ENCODE peak calls at places on chromosomes 16 and 17, in five cellular contexts. J is transverse colon, U is upper lobe of right lung, L is ascending aorta, A is neural progenitor cell. K is an unnamed sample.

GRCh38 chr16:12976936-12977335 is 75.5 kb downstream of the SHISA9 start:
- DNase-seq in J (no peak), U (no peak), L (no peak), A (peak; percentile 62), K (no peak)

GRCh38 chr16:63695347-63695746 is 1426.5 kb downstream of the CDH11 start:
- DNase-seq in J (no peak), U (no peak), L (no peak), A (no peak), K (no peak)

GRCh38 chr17:35486920-35487727 is 38.6 kb upstream of the SLFN13 start:
- DNase-seq in J (peak; percentile 53), U (peak; percentile 90), L (no peak), A (no peak), K (no peak)

GRCh38 chr17:61511480-61512182 is 59.4 kb downstream of the TBX4 start:
- DNase-seq in J (no peak), U (no peak), L (no peak), A (no peak), K (no peak)

GRCh38 chr16:68417711-68418301 is 30.5 kb downstream of the SMPD3 start:
- DNase-seq in J (peak; percentile 85), U (peak; percentile 78), L (no peak), A (no peak), K (no peak)

GRCh38 chr17:4485676-4486646 is 12.7 kb upstream of the SPNS2 start:
- DNase-seq in J (no peak), U (no peak), L (no peak), A (no peak), K (no peak)

GRCh38 chr16:78505544-78506371 is 406.3 kb downstream of the WWOX start:
- DNase-seq in J (peak; percentile 30), U (peak; percentile 68), L (no peak), A (no peak), K (peak; percentile 34)

GRCh38 chr17:72184805-72185204 is 64.0 kb downstream of the SOX9 start:
- DNase-seq in J (no peak), U (no peak), L (no peak), A (no peak), K (no peak)

GRCh38 chr17:71361691-71362450 is 758.9 kb upstream of the SOX9 start:
- DNase-seq in J (no peak), U (no peak), L (no peak), A (no peak), K (no peak)

GRCh38 chr17:13024526-13025263 is 6.9 kb upstream of the ELAC2 start:
- DNase-seq in J (peak; percentile 60), U (peak; percentile 79), L (no peak), A (peak; percentile 86), K (peak; percentile 41)

GRCh38 chr16:81752225-81752875 is 26.7 kb upstream of the PLCG2 start:
- DNase-seq in J (peak; percentile 73), U (peak; percentile 84), L (peak; percentile 37), A (no peak), K (no peak)

GRCh38 chr16:88131966-88132365 is 180.7 kb downstream of the BANP start:
- DNase-seq in J (no peak), U (no peak), L (no peak), A (no peak), K (no peak)

GRCh38 chr17:21019976-21020575 is 22.7 kb downstream of the USP22 start:
- DNase-seq in J (peak; percentile 39), U (peak; percentile 60), L (no peak), A (peak; percentile 29), K (no peak)

GRCh38 chr17:82320956-82321927 is 3.8 kb upstream of the CD7 start:
- DNase-seq in J (peak; percentile 40), U (peak; percentile 77), L (no peak), A (peak; percentile 63), K (no peak)

GRCh38 chr17:42814633-42815399 is 9.3 kb downstream of the BECN1 start:
- DNase-seq in J (no peak), U (no peak), L (no peak), A (no peak), K (no peak)

GRCh38 chr16:50697881-50698767 is 4.7 kb downstream of the NOD2 start:
- DNase-seq in J (peak; percentile 40), U (no peak), L (no peak), A (no peak), K (peak; percentile 29)
- H3K4me3 ChIP-seq in J (peak overlapping the region; percentile 38), U (peak overlapping the region; percentile 48), L (peak overlapping the region; percentile 47), A (no peak overlapping the region), K (no peak overlapping the region)

GRCh38 chr17:9824094-9824493 is 1.6 kb upstream of the GLP2R start:
- DNase-seq in J (no peak), U (no peak), L (no peak), A (no peak), K (no peak)
- TF ChIP-seq CTCF in J (no peak), U (no peak), L (no peak), A (peak; percentile 40), K (no peak)

GRCh38 chr17:78751447-78752067 is 30.5 kb downstream of the CYTH1 start:
- DNase-seq in J (no peak), U (no peak), L (no peak), A (no peak), K (no peak)
- H3K4me1 ChIP-seq in J (peaks cover 9% of the 10 kb centered on the region), U (peaks cover 64% of the 10 kb centered on the region), L (peaks cover 2% of the 10 kb centered on the region), A (no peaks in the 10 kb centered on the region), K (no peaks in the 10 kb centered on the region)

GRCh38 chr17:863880-864279 is 81.7 kb downstream of the MRM3 start:
- DNase-seq in J (no peak), U (no peak), L (no peak), A (no peak), K (no peak)
- H3K4me3 ChIP-seq in J (no peak overlapping the region), U (no peak overlapping the region), L (no peak overlapping the region), A (no peak overlapping the region), K (no peak overlapping the region)

GRCh38 chr17:44083250-44083849 is 12.8 kb downstream of the G6PC3 start:
- DNase-seq in J (no peak), U (peak; percentile 60), L (no peak), A (no peak), K (peak; percentile 76)
- TF ChIP-seq CTCF in J (no peak), U (no peak), L (no peak), A (no peak), K (peak; percentile 93)

DNA sequence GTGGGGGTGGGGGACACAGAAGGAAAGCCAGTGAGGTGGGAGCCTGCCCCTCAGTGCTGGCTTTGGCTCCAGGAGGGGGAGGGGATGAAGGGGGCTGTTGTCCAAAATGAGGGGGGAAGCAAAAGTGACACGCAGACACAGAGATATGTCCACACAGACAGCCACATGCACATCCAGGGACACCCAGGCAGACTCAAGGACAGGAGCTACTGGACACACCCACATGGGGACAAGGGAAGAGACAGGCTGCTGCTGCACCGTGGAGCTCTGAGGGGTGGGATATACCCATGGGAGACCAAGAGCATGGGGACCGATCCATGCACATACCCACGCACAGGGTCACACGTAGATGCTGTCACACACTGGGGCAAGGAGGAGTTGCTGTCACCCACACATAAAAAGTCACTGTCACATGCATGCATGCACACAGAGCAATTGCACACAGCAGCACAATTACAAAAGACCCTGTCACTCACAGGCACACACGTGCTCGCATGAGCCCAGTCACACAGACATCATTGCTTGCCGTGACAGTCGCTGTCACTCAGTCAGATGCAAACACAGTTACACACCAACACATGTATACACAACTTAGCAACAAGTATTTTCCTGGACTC is 1.3 kb downstream of the THRA start:
- DNase-seq in J (no peak), U (peak; percentile 77), L (no peak), A (no peak), K (no peak)
- H3K4me1 ChIP-seq in J (peaks cover 47% of the 10 kb centered on the region), U (peaks cover 41% of the 10 kb centered on the region), L (peaks cover 45% of the 10 kb centered on the region), A (peaks cover 50% of the 10 kb centered on the region), K (peaks cover 37% of the 10 kb centered on the region)

DNA sequence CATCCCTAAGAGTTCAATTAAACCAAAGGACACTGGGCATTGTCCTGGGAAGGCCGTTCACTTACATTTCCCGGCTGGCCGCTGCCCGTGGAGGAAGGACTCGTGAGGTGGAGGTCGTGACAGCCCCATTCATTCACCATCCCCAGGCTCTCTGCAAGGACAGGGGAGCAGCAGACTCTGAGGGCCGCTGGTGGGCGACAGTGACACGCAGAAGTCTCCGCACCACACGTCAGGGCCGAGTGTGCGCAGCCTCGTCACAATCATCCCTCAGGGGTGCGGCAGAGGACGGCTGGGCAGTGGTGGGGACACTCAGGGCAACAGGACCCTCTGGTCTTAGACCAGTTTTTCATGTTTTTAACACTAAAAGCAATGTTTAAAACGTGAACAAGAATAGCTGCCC is 21.7 kb downstream of the UNKL start:
- DNase-seq in J (no peak), U (no peak), L (no peak), A (no peak), K (no peak)
- H3K4me3 ChIP-seq in J (no peak overlapping the region), U (no peak overlapping the region), L (no peak overlapping the region), A (no peak overlapping the region), K (no peak overlapping the region)

DNA sequence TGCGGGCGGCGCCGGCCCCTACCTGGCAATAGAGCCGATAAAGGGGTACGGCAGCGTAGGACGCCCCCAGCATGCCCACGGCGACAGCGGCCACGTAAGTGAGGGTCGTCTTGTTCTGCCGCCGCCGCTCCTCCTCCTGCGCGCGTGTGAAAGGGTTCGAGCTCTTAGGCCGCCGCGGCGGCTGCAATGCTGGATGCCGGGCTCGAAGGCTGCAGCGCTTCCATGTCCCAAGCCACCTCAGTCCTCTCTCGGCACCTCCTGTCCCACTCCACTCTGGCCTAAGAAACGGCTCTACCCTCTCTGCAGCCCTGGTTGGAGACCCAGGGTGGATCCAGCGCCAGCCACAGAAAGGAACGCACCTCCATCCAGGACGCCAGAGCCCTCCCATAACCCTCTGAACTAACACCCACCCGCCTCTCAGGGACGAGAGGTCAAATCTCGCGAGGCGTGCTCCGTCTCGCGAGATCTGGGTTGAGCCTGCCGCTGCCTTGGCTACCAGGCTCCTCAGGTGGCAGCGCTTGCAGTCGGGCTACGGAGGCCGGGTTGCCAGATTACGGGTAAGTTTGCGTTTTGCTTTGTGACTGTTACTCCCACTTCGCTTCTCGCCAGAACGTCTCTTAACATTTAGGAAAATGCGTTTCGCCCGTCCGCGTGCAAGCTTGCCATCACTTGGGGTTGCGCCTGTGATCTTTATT is at the start of the genes COX11 and STXBP4:
- DNase-seq in J (peak; percentile 96), U (peak; percentile 97), L (peak; percentile 90), A (peak; percentile 97), K (peak; percentile 96)
- TF ChIP-seq CTCF in J (peak; percentile 59), U (peak; percentile 48), L (no peak), A (peak; percentile 56), K (no peak)

DNA sequence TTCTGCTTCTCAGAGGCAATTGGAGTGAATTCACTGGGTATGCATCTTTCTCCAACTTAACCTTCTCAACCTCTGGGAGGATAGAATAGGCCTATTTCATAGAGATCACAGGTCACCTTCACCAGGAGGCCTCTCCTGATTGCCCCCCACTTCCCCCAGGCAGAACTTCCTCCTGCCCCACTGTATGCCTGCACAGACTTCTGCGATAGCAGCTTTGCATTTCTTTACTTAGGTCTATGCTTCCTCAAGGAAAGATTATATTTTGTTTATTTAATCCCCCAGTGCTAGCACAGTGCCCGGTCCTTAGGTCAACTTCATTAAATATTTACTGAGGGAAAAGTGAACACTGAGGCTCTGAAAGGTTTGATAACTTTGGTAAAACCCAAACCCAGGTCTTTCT is 19.9 kb downstream of the MYO18A start:
- DNase-seq in J (no peak), U (no peak), L (no peak), A (no peak), K (no peak)
- H3K4me1 ChIP-seq in J (peaks cover 38% of the 10 kb centered on the region), U (peaks cover 53% of the 10 kb centered on the region), L (peaks cover 25% of the 10 kb centered on the region), A (peaks cover 14% of the 10 kb centered on the region), K (peaks cover 55% of the 10 kb centered on the region)

GRCh38 chr17:58082341-58082869 is 814 bp upstream of the DYNLL2 start:
- DNase-seq in J (no peak), U (no peak), L (no peak), A (peak; percentile 21), K (no peak)
- H3K4me3 ChIP-seq in J (peak overlapping the region; percentile 95), U (peak overlapping the region; percentile 17), L (peak overlapping the region; percentile 66), A (peak overlapping the region; percentile 33), K (no peak overlapping the region)

K was measured in Caco-2.